ENCODE peak calls at places on chromosomes 2 and 18, in five cellular contexts. Y is 8988T, B is activated T-cell treated with anti-CD3 and anti-CD28 coated beads for 1 hour, T is HS-5, F is HFF-Myc. L is an unnamed sample.

GRCh38 chr2:184032983-184033382 is 565.3 kb upstream of the ZNF804A start:
- DNase-seq in Y (no peak), B (no peak), T (no peak), F (no peak), L (no peak)

GRCh38 chr2:235511187-235511661 is 17.4 kb downstream of the AGAP1 start:
- DNase-seq in Y (no peak), B (no peak), T (peak), F (no peak), L (no peak)

GRCh38 chr2:237011196-237011595 is 74.5 kb upstream of the COPS8 start:
- DNase-seq in Y (no peak), B (no peak), T (no peak), F (no peak), L (no peak)

GRCh38 chr18:36490907-36491306 is 193.4 kb downstream of the FHOD3 start:
- DNase-seq in Y (no peak), B (no peak), T (no peak), F (no peak), L (no peak)

GRCh38 chr2:189521686-189522434 is 58.7 kb downstream of the SLC40A1 start:
- DNase-seq in Y (no peak), B (no peak), T (no peak), F (no peak), L (no peak)

GRCh38 chr2:66448592-66448991 is 13.7 kb downstream of the MEIS1 start:
- DNase-seq in Y (no peak), B (no peak), T (no peak), F (no peak), L (no peak)

GRCh38 chr2:96824079-96824870 is 8.2 kb downstream of the CNNM3 start:
- DNase-seq in Y (no peak), B (no peak), T (no peak), F (no peak), L (no peak)

GRCh38 chr2:159409116-159409800 is 122.8 kb upstream of the WDSUB1 start:
- DNase-seq in Y (no peak), B (no peak), T (no peak), F (no peak), L (no peak)

GRCh38 chr2:217573565-217573964 is 429.2 kb downstream of the TNS1 start:
- DNase-seq in Y (no peak), B (no peak), T (peak), F (peak), L (no peak)

GRCh38 chr2:205675861-205676516 is 6.3 kb upstream of the NRP2 start:
- DNase-seq in Y (no peak), B (no peak), T (no peak), F (no peak), L (no peak)

GRCh38 chr18:13191779-13192178 is 26.8 kb upstream of the LDLRAD4 start:
- DNase-seq in Y (no peak), B (no peak), T (no peak), F (no peak), L (no peak)

GRCh38 chr2:27221166-27221565 is 4.0 kb downstream of the CAD start:
- DNase-seq in Y (no peak), B (no peak), T (no peak), F (no peak), L (no peak)

GRCh38 chr2:219506802-219507554 is 7.3 kb upstream of the ASIC4 start:
- DNase-seq in Y (no peak), B (no peak), T (no peak), F (no peak), L (no peak)

GRCh38 chr18:25233582-25234362 is 118.2 kb downstream of the ZNF521 start:
- DNase-seq in Y (no peak), B (no peak), T (no peak), F (no peak), L (no peak)

L was measured in naive thymus-derived CD8-positive, alpha-beta T cell.